ENCODE peak calls at places on chromosomes 6 and 20, in nine cellular contexts. Z is T1000; B is anterior cingulate cortex; X is stimulated activated CD4-positive, alpha-beta T cell treated with anti-CD3 and anti-CD28 coated beads, Interleukin-4, amount 100 ng/mL, for 1 hour; O is central memory CD4-positive, alpha-beta T cell; J is NAMALWA; S is activated CD4-positive, alpha-beta T cell treated with anti-CD3 and anti-CD28 coated beads, Interleukin-2, amount 10 ng/mL, durations not matched to agents 7 days and 5 days; I is transverse colon; T is epithelial cell of esophagus. E is an unnamed sample.

GRCh38 chr6:29602564-29603361 is 17.8 kb downstream of the OR2H2 start:
- DNase-seq in I (no peak), B (no peak), O (no peak), Z (no peak), X (no peak), S (peak), T (no peak), J (peak), E (no peak)

GRCh38 chr6:43263314-43264178 is 20.3 kb downstream of the TTBK1 start:
- DNase-seq in J (peak), B (peak), Z (no peak), O (peak), T (peak), X (peak), S (peak), I (peak), E (peak)

GRCh38 chr6:26431258-26432162 is 8.8 kb upstream of the BTN3A3 start:
- DNase-seq in I (no peak), T (no peak), S (no peak), X (no peak), J (no peak), Z (no peak), O (no peak), B (no peak), E (no peak)

GRCh38 chr6:31186052-31186734 is 15.7 kb upstream of the POU5F1 start:
- DNase-seq in T (peak), S (no peak), O (no peak), Z (no peak), B (no peak), I (peak), X (no peak), J (no peak), E (peak)

GRCh38 chr6:25971187-25971811 is 8.7 kb downstream of the TRIM38 start:
- DNase-seq in Z (no peak), J (no peak), T (peak), X (no peak), B (no peak), I (no peak), O (no peak), S (no peak), E (no peak)

GRCh38 chr6:166008441-166009369 is 158.9 kb downstream of the TBXT start:
- DNase-seq in B (peak), X (no peak), I (no peak), O (no peak), T (no peak), Z (no peak), J (no peak), S (no peak), E (no peak)

GRCh38 chr6:111555041-111555440 is 50.6 kb downstream of the TRAF3IP2 start:
- DNase-seq in O (no peak), B (no peak), X (no peak), I (no peak), Z (no peak), S (no peak), T (no peak), J (no peak), E (no peak)

GRCh38 chr20:25032478-25033183 is 25.3 kb downstream of the ACSS1 start:
- DNase-seq in O (no peak), J (no peak), Z (no peak), T (no peak), I (peak), B (peak), X (no peak), S (no peak), E (no peak)

GRCh38 chr6:81744136-81744535 is 8.3 kb downstream of the TENT5A start:
- DNase-seq in I (no peak), O (no peak), B (no peak), S (no peak), X (no peak), J (no peak), T (no peak), Z (no peak), E (no peak)

GRCh38 chr6:119848706-119849105 is 499.1 kb upstream of the MAN1A1 start:
- DNase-seq in O (no peak), B (no peak), J (no peak), I (no peak), X (no peak), T (no peak), S (no peak), Z (no peak), E (no peak)

GRCh38 chr20:50876063-50876685 is 55.1 kb downstream of the ADNP start:
- DNase-seq in J (no peak), O (no peak), B (no peak), X (no peak), Z (no peak), T (no peak), I (no peak), S (no peak), E (no peak)

E was measured in right lobe of liver.